ENCODE peak calls at places on chromosomes 7 and 10, in four cellular contexts. One of them, this sample, is unnamed.

GRCh38 chr7:50554431-50554830 is 10.8 kb downstream of the DDC start:
- DNase-seq in right atrium auricular region: no peak
- DNase-seq in PC-3: no peak
- DNase-seq in dorsolateral prefrontal cortex: no peak
- DNase-seq in this sample: no peak

GRCh38 chr7:20388064-20388463 is 57.4 kb downstream of the ITGB8 start:
- DNase-seq in right atrium auricular region: no peak
- DNase-seq in PC-3: no peak
- DNase-seq in dorsolateral prefrontal cortex: no peak
- DNase-seq in this sample: no peak

GRCh38 chr7:16345979-16346958 is 75.1 kb downstream of the CRPPA start:
- DNase-seq in right atrium auricular region: no peak
- DNase-seq in PC-3: peak
- DNase-seq in dorsolateral prefrontal cortex: no peak
- DNase-seq in this sample: no peak

GRCh38 chr7:18505870-18506460 is 10.4 kb downstream of the HDAC9 start:
- DNase-seq in right atrium auricular region: no peak
- DNase-seq in PC-3: no peak
- DNase-seq in dorsolateral prefrontal cortex: no peak
- DNase-seq in this sample: no peak

GRCh38 chr7:92340016-92340415 is 94.2 kb downstream of the ANKIB1 start:
- DNase-seq in right atrium auricular region: no peak
- DNase-seq in PC-3: no peak
- DNase-seq in dorsolateral prefrontal cortex: no peak
- DNase-seq in this sample: no peak

GRCh38 chr10:98167191-98167590 is 32.7 kb downstream of the R3HCC1L start:
- DNase-seq in right atrium auricular region: no peak
- DNase-seq in PC-3: no peak
- DNase-seq in dorsolateral prefrontal cortex: no peak
- DNase-seq in this sample: no peak

GRCh38 chr10:43824934-43825333 is 176.3 kb upstream of the ZNF32 start:
- DNase-seq in right atrium auricular region: peak
- DNase-seq in PC-3: no peak
- DNase-seq in dorsolateral prefrontal cortex: no peak
- DNase-seq in this sample: peak

GRCh38 chr7:73521636-73522080 is 435 bp downstream of the BAZ1B start:
- DNase-seq in right atrium auricular region: no peak
- DNase-seq in PC-3: peak
- DNase-seq in dorsolateral prefrontal cortex: peak
- DNase-seq in this sample: no peak

GRCh38 chr7:15057272-15057671 is 154.7 kb upstream of the DGKB start:
- DNase-seq in right atrium auricular region: no peak
- DNase-seq in PC-3: no peak
- DNase-seq in dorsolateral prefrontal cortex: no peak
- DNase-seq in this sample: no peak

GRCh38 chr10:130543787-130544186 is 407.6 kb downstream of the GLRX3 start:
- DNase-seq in right atrium auricular region: peak
- DNase-seq in PC-3: no peak
- DNase-seq in dorsolateral prefrontal cortex: no peak
- DNase-seq in this sample: no peak

GRCh38 chr7:128915271-128915819 is 4.8 kb upstream of the KCP start:
- DNase-seq in right atrium auricular region: no peak
- DNase-seq in PC-3: no peak
- DNase-seq in dorsolateral prefrontal cortex: no peak
- DNase-seq in this sample: no peak

GRCh38 chr7:92735707-92736106 is 100.7 kb downstream of the CDK6 start:
- DNase-seq in right atrium auricular region: no peak
- DNase-seq in PC-3: peak
- DNase-seq in dorsolateral prefrontal cortex: no peak
- DNase-seq in this sample: no peak

DNA sequence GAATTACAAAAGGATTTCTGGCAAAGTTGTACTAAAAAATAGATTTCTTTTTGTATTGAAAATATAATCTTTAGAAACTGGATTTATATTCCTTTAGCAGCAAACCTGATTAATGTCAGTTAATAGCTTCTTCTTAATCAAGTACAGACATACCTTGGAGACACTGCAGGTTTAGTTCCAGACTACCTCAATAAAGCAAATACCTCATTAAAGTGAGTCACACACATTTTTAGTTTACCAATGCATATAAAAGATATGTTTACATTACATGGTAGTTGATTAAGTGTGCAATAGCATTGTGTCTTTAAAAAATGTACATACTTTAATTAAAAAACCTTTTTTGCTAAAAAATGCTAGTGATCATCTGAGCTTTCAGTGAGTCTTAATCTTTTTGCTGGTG is 215.0 kb downstream of the BICC1 start:
- DNase-seq in right atrium auricular region: no peak
- DNase-seq in PC-3: peak
- DNase-seq in dorsolateral prefrontal cortex: no peak
- DNase-seq in this sample: no peak
- TF ChIP-seq CTCF in right atrium auricular region: no peak
- TF ChIP-seq CTCF in PC-3: no peak
- TF ChIP-seq CTCF in dorsolateral prefrontal cortex: no peak
- TF ChIP-seq CTCF in this sample: no peak

GRCh38 chr7:102320181-102320580 is 33.5 kb downstream of the SH2B2 start:
- DNase-seq in right atrium auricular region: no peak
- DNase-seq in PC-3: no peak
- DNase-seq in dorsolateral prefrontal cortex: no peak
- DNase-seq in this sample: no peak

GRCh38 chr7:102319671-102320070 is 33.0 kb downstream of the SH2B2 start:
- DNase-seq in right atrium auricular region: no peak
- DNase-seq in PC-3: no peak
- DNase-seq in dorsolateral prefrontal cortex: no peak
- DNase-seq in this sample: no peak

GRCh38 chr7:102322202-102322715 is 34.0 kb downstream of the SPDYE6 start:
- DNase-seq in right atrium auricular region: no peak
- DNase-seq in PC-3: no peak
- DNase-seq in dorsolateral prefrontal cortex: no peak
- DNase-seq in this sample: no peak

GRCh38 chr7:102320601-102321350 is 34.1 kb downstream of the SH2B2 start:
- DNase-seq in right atrium auricular region: no peak
- DNase-seq in PC-3: no peak
- DNase-seq in dorsolateral prefrontal cortex: no peak
- DNase-seq in this sample: no peak

GRCh38 chr7:102321351-102322201 is 34.7 kb downstream of the SPDYE6 start:
- DNase-seq in right atrium auricular region: no peak
- DNase-seq in PC-3: no peak
- DNase-seq in dorsolateral prefrontal cortex: no peak
- DNase-seq in this sample: no peak
- TF ChIP-seq CTCF in right atrium auricular region: no peak
- TF ChIP-seq CTCF in PC-3: no peak
- TF ChIP-seq CTCF in dorsolateral prefrontal cortex: no peak
- TF ChIP-seq CTCF in this sample: no peak

DNA sequence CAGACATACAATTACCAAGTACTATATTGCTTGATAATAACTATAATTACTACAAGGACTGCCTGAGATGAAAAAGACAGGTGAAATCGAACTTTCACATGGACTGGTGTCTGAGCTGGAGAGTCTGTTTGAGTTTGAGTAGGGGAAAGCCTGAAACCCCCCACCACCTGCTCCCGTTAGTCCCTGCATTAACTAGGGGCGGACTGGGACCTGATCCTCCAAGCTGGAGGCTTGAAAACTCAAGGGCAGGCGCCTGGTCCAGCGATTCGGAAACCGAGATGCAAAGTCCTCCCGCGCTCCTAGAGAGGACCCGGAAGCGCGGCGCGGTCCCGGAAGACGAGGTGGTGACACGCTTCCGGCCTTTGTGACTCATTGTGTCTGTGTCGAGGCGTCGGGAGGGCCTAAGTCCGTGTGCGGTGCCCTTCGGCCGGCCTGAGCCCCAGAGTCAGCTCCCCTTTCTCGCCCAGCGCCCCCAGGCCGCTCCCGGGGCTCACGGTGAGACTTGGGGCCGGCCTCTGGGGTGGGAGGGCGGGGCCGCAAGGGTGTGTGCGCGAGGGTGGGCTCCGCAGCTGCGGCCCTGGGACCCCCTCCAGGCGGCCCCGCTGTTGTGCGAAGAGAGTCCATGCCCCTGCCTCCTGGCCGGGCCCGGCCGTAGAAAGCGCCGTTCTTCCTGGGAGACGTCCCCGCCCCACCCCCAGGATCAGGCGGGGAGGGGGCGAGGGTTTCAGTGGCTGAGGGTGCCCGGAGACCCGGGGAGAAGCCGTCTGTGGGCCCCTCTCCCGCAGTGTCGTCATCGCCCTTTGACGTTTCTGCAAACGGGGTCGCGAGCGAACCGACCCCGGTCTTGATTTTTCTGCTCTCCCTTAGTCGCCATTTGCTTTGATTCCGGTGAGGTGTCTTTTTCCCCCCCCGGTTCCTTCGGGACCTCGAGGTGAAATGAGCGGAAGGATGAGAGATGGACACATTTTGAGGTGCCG is at the start of gene ZKSCAN1:
- DNase-seq in right atrium auricular region: peak
- DNase-seq in PC-3: peak
- DNase-seq in dorsolateral prefrontal cortex: peak
- DNase-seq in this sample: peak
- TF ChIP-seq CTCF in right atrium auricular region: no peak
- TF ChIP-seq CTCF in PC-3: no peak
- TF ChIP-seq CTCF in dorsolateral prefrontal cortex: peak
- TF ChIP-seq CTCF in this sample: no peak

GRCh38 chr10:71486465-71487114 is 89.9 kb downstream of the CDH23 start:
- DNase-seq in right atrium auricular region: peak
- DNase-seq in PC-3: peak
- DNase-seq in dorsolateral prefrontal cortex: no peak
- DNase-seq in this sample: no peak
- TF ChIP-seq CTCF in right atrium auricular region: peak
- TF ChIP-seq CTCF in PC-3: peak
- TF ChIP-seq CTCF in dorsolateral prefrontal cortex: peak
- TF ChIP-seq CTCF in this sample: no peak